ENCODE peak calls at places on chromosomes 12 and 14, in four cellular contexts. One of them, this sample, is unnamed.

GRCh38 chr12:38878986-38879385 is 26.4 kb downstream of the CPNE8 start:
- DNase-seq in esophagus squamous epithelium: no peak
- DNase-seq in HCT116: no peak
- DNase-seq in psoas muscle: no peak
- DNase-seq in this sample: no peak

GRCh38 chr14:25431211-25432076 is 381.5 kb upstream of the STXBP6 start:
- DNase-seq in esophagus squamous epithelium: no peak
- DNase-seq in HCT116: no peak
- DNase-seq in psoas muscle: no peak
- DNase-seq in this sample: no peak

GRCh38 chr12:18750087-18750486 is 12.2 kb downstream of the CAPZA3 start:
- DNase-seq in esophagus squamous epithelium: no peak
- DNase-seq in HCT116: no peak
- DNase-seq in psoas muscle: no peak
- DNase-seq in this sample: no peak

GRCh38 chr14:23930742-23931141 is 22.8 kb upstream of the DHRS4 start:
- DNase-seq in esophagus squamous epithelium: no peak
- DNase-seq in HCT116: no peak
- DNase-seq in psoas muscle: no peak
- DNase-seq in this sample: no peak

GRCh38 chr12:109910969-109911348 is 10.9 kb downstream of the TCHP start:
- DNase-seq in esophagus squamous epithelium: no peak
- DNase-seq in HCT116: peak
- DNase-seq in psoas muscle: no peak
- DNase-seq in this sample: no peak

GRCh38 chr12:49974231-49974675 is 1.5 kb downstream of the AQP6 start:
- DNase-seq in esophagus squamous epithelium: no peak
- DNase-seq in HCT116: no peak
- DNase-seq in psoas muscle: peak
- DNase-seq in this sample: no peak

GRCh38 chr14:91417134-91417982 is at the start of gene CCDC88C:
- DNase-seq in esophagus squamous epithelium: peak
- DNase-seq in HCT116: peak
- DNase-seq in psoas muscle: peak
- DNase-seq in this sample: peak

GRCh38 chr12:104058796-104059195 is 5.5 kb upstream of the HCFC2 start:
- DNase-seq in esophagus squamous epithelium: no peak
- DNase-seq in HCT116: no peak
- DNase-seq in psoas muscle: no peak
- DNase-seq in this sample: no peak

GRCh38 chr14:68365228-68365627 is 427.6 kb downstream of the ZFP36L1 start:
- DNase-seq in esophagus squamous epithelium: no peak
- DNase-seq in HCT116: peak
- DNase-seq in psoas muscle: no peak
- DNase-seq in this sample: no peak

GRCh38 chr14:26191123-26191522 is 406.7 kb downstream of the NOVA1 start:
- DNase-seq in esophagus squamous epithelium: no peak
- DNase-seq in HCT116: no peak
- DNase-seq in psoas muscle: no peak
- DNase-seq in this sample: no peak

GRCh38 chr12:765861-766260 is 13.5 kb downstream of the WNK1 start:
- DNase-seq in esophagus squamous epithelium: no peak
- DNase-seq in HCT116: no peak
- DNase-seq in psoas muscle: no peak
- DNase-seq in this sample: no peak

GRCh38 chr12:84497819-84498218 is 414.8 kb downstream of the SLC6A15 start:
- DNase-seq in esophagus squamous epithelium: no peak
- DNase-seq in HCT116: peak
- DNase-seq in psoas muscle: no peak
- DNase-seq in this sample: no peak

GRCh38 chr12:69157023-69157655 is 82.2 kb upstream of the CPSF6 start:
- DNase-seq in esophagus squamous epithelium: no peak
- DNase-seq in HCT116: peak
- DNase-seq in psoas muscle: peak
- DNase-seq in this sample: peak
- H3K4me3 ChIP-seq in esophagus squamous epithelium: peak
- H3K4me3 ChIP-seq in HCT116: peak
- H3K4me3 ChIP-seq in psoas muscle: no peak
- H3K4me3 ChIP-seq in this sample: peak

DNA sequence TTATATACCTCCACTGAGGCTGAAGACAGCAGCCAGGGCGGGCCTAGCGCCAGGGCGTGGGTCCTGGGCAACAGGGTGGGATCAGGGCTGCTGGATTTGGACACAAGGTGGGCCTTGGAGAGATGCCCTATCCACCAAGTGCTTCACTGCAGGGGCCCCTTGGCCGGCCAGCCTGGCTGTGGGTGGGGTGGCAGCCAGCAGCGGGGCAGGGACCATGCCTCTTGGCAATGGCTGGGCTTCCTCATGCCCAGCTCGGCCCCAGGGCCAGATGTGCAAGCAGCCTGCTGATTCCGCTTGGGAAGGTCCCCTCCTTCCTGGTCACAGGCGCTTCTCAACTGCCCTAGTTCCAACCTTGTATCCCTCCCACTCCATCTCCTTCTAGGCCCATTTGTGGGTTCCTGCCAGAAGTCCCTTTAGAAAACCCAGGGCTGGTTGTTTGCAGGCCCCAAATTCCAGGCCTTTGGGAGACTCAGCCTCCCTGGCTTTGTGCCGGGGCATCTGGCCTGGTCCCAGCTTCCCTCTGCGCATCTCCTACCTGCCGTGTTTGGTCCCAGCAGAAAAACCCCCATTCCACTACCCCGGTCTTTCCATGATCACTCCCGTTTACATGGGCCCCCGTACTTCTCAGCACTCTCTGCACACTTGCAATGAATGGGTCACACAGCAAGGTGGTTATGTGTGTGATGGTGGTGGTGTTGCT is 15.1 kb downstream of the KMT5A start:
- DNase-seq in esophagus squamous epithelium: no peak
- DNase-seq in HCT116: no peak
- DNase-seq in psoas muscle: no peak
- DNase-seq in this sample: no peak
- H3K4me3 ChIP-seq in esophagus squamous epithelium: peak
- H3K4me3 ChIP-seq in HCT116: no peak
- H3K4me3 ChIP-seq in psoas muscle: no peak
- H3K4me3 ChIP-seq in this sample: no peak

DNA sequence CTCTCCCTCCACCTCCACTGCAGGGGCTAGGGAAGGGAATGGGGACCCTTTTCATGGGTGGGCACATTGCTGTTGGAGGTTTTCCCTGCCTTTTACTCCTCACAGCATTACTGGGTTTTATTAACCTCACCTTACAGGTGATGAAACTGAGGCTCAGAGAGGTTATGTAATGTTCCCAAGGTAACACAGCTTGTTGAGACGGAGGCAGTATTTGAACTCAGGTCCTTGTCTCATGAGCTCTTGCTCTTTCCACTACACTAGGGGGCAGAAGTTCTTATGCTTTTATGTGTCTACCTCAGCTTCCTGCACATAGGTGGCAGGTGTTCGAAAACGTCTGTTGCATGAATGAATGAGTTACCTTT is 11.7 kb downstream of the CISTR start:
- DNase-seq in esophagus squamous epithelium: no peak
- DNase-seq in HCT116: no peak
- DNase-seq in psoas muscle: no peak
- DNase-seq in this sample: no peak
- H3K4me3 ChIP-seq in esophagus squamous epithelium: peak
- H3K4me3 ChIP-seq in HCT116: no peak
- H3K4me3 ChIP-seq in psoas muscle: peak
- H3K4me3 ChIP-seq in this sample: no peak

DNA sequence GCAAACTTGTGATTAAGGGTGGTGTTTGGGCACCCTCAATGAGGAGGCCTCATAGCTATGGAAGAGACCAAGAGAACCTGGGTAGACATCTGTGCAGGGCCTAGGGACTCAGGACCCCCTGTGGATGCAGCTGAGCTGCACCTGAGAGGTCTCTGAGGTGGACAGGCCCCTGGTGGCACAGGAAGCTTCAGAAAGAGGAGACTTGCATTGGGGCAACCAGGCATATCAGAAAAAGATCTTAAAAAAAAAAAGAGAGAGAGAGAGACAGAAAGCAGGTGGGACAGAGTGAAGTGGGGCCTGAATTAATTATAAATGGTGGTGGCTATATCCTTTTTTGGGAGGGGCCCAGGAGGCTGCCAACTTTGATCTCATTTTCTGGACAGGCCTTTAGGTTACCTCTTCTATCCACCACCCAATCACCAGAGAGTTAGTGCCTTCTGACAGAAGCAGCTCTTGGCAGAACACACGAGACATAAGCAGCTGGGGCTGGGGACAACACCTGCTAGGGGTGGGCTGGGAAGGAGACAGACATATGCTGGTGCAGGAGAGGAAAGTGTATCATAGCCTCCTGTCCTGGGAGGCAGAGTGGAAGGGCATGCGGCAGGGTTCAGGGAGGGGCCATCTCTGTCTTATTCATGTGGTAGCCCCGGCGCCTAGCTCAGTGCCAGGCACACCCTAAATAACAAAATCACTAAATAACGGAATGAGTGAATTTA is 46.6 kb upstream of the ATP23 start:
- DNase-seq in esophagus squamous epithelium: no peak
- DNase-seq in HCT116: no peak
- DNase-seq in psoas muscle: no peak
- DNase-seq in this sample: no peak
- H3K4me3 ChIP-seq in esophagus squamous epithelium: no peak
- H3K4me3 ChIP-seq in HCT116: no peak
- H3K4me3 ChIP-seq in psoas muscle: peak
- H3K4me3 ChIP-seq in this sample: no peak

GRCh38 chr12:112806721-112807120 is 15.2 kb downstream of the RPH3A start:
- DNase-seq in esophagus squamous epithelium: no peak
- DNase-seq in HCT116: no peak
- DNase-seq in psoas muscle: no peak
- DNase-seq in this sample: no peak
- H3K4me3 ChIP-seq in esophagus squamous epithelium: no peak
- H3K4me3 ChIP-seq in HCT116: no peak
- H3K4me3 ChIP-seq in psoas muscle: no peak
- H3K4me3 ChIP-seq in this sample: no peak

GRCh38 chr14:101834387-101835165 is 73.1 kb downstream of the PPP2R5C start:
- DNase-seq in esophagus squamous epithelium: no peak
- DNase-seq in HCT116: no peak
- DNase-seq in psoas muscle: no peak
- DNase-seq in this sample: no peak
- H3K4me3 ChIP-seq in esophagus squamous epithelium: no peak
- H3K4me3 ChIP-seq in HCT116: no peak
- H3K4me3 ChIP-seq in psoas muscle: no peak
- H3K4me3 ChIP-seq in this sample: no peak

GRCh38 chr12:29741342-29742241 is 42.1 kb downstream of the TMTC1 start:
- DNase-seq in esophagus squamous epithelium: no peak
- DNase-seq in HCT116: no peak
- DNase-seq in psoas muscle: no peak
- DNase-seq in this sample: no peak
- H3K4me3 ChIP-seq in esophagus squamous epithelium: no peak
- H3K4me3 ChIP-seq in HCT116: no peak
- H3K4me3 ChIP-seq in psoas muscle: no peak
- H3K4me3 ChIP-seq in this sample: no peak

This sample was measured in naive thymus-derived CD4-positive, alpha-beta T cell.